ENCODE peak calls at places on chromosomes 11 and 22, in five cellular contexts. One of them, this sample, is unnamed.

GRCh38 chr11:68269414-68270081 is 2.2 kb downstream of the C11orf24 start:
- DNase-seq in HepG2: peak
- DNase-seq in HCT116: no peak
- DNase-seq in hepatocyte: peak
- DNase-seq in neural progenitor cell: no peak
- DNase-seq in this sample: no peak

GRCh38 chr22:32327596-32328171 is 30.0 kb upstream of the RFPL3 start:
- DNase-seq in HCT116: no peak
- DNase-seq in neural progenitor cell: no peak
- DNase-seq in hepatocyte: no peak
- DNase-seq in HepG2: no peak
- DNase-seq in this sample: no peak

GRCh38 chr22:46501701-46502100 is 35.7 kb downstream of the CELSR1 start:
- DNase-seq in HCT116: no peak
- DNase-seq in neural progenitor cell: no peak
- DNase-seq in HepG2: no peak
- DNase-seq in hepatocyte: no peak
- DNase-seq in this sample: no peak

GRCh38 chr22:40004836-40005235 is 10.1 kb downstream of the FAM83F start:
- DNase-seq in neural progenitor cell: no peak
- DNase-seq in HCT116: no peak
- DNase-seq in hepatocyte: no peak
- DNase-seq in HepG2: no peak
- DNase-seq in this sample: no peak

GRCh38 chr11:8382436-8383053 is 118.9 kb upstream of the LMO1 start:
- DNase-seq in HepG2: no peak
- DNase-seq in neural progenitor cell: no peak
- DNase-seq in HCT116: no peak
- DNase-seq in hepatocyte: peak
- DNase-seq in this sample: no peak

GRCh38 chr11:19553683-19554333 is 158.8 kb upstream of the NAV2 start:
- DNase-seq in neural progenitor cell: peak
- DNase-seq in HCT116: peak
- DNase-seq in hepatocyte: peak
- DNase-seq in HepG2: peak
- DNase-seq in this sample: peak

GRCh38 chr11:17588166-17588565 is 41.1 kb downstream of the OTOG start:
- DNase-seq in HepG2: no peak
- DNase-seq in hepatocyte: no peak
- DNase-seq in HCT116: no peak
- DNase-seq in neural progenitor cell: no peak
- DNase-seq in this sample: no peak

GRCh38 chr11:104609297-104609696 is 289.0 kb downstream of the CASP12 start:
- DNase-seq in neural progenitor cell: peak
- DNase-seq in hepatocyte: peak
- DNase-seq in HepG2: peak
- DNase-seq in HCT116: peak
- DNase-seq in this sample: peak

GRCh38 chr11:110828086-110828485 is 115.8 kb upstream of the ARHGAP20 start:
- DNase-seq in HepG2: no peak
- DNase-seq in hepatocyte: no peak
- DNase-seq in neural progenitor cell: no peak
- DNase-seq in HCT116: no peak
- DNase-seq in this sample: no peak

GRCh38 chr11:44303401-44303938 is 6.5 kb downstream of the ALX4 start:
- DNase-seq in neural progenitor cell: no peak
- DNase-seq in HCT116: no peak
- DNase-seq in HepG2: no peak
- DNase-seq in hepatocyte: no peak
- DNase-seq in this sample: no peak
- TF ChIP-seq EZH2 in neural progenitor cell: peak
- TF ChIP-seq EZH2 in HCT116: no peak
- TF ChIP-seq EZH2 in HepG2: no peak
- TF ChIP-seq EZH2 in hepatocyte: no peak
- TF ChIP-seq EZH2 in this sample: no peak

DNA sequence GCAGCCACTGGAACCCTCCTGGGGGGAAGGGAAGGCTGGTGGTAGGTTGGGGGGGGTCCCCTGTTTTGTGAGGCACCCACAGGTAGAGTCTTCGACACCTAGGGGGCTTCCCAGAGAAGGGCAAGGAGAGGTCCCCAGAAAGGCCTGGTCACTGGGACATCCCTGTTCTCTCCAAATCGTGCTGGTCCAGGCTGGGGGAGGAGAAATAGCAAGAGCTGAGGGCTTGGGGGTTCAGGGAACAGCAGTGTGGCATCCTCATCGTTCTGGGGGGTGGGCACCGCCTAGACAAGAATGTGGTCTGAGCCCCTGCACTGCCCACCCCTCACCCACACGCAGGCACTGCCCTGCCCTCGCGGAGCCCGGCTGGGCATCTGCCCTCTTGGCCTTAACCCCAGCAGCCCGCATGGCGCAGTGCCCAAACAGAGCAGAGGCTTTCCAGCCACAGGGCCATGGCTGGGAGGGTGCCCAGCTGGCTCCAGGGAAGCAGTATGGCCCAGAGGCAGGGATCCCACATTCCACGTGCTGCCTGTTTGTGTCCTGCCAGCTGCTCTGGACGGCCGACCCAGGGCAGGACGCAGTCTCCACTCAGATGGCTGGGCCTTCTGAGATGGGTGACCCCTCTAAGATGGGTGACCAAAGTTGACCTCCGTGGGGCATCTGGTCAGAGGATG is 14.5 kb downstream of the SCARF2 start:
- DNase-seq in HepG2: no peak
- DNase-seq in hepatocyte: peak
- DNase-seq in HCT116: no peak
- DNase-seq in neural progenitor cell: no peak
- DNase-seq in this sample: no peak
- TF ChIP-seq EZH2 in HepG2: no peak
- TF ChIP-seq EZH2 in hepatocyte: no peak
- TF ChIP-seq EZH2 in HCT116: no peak
- TF ChIP-seq EZH2 in neural progenitor cell: no peak
- TF ChIP-seq EZH2 in this sample: no peak

DNA sequence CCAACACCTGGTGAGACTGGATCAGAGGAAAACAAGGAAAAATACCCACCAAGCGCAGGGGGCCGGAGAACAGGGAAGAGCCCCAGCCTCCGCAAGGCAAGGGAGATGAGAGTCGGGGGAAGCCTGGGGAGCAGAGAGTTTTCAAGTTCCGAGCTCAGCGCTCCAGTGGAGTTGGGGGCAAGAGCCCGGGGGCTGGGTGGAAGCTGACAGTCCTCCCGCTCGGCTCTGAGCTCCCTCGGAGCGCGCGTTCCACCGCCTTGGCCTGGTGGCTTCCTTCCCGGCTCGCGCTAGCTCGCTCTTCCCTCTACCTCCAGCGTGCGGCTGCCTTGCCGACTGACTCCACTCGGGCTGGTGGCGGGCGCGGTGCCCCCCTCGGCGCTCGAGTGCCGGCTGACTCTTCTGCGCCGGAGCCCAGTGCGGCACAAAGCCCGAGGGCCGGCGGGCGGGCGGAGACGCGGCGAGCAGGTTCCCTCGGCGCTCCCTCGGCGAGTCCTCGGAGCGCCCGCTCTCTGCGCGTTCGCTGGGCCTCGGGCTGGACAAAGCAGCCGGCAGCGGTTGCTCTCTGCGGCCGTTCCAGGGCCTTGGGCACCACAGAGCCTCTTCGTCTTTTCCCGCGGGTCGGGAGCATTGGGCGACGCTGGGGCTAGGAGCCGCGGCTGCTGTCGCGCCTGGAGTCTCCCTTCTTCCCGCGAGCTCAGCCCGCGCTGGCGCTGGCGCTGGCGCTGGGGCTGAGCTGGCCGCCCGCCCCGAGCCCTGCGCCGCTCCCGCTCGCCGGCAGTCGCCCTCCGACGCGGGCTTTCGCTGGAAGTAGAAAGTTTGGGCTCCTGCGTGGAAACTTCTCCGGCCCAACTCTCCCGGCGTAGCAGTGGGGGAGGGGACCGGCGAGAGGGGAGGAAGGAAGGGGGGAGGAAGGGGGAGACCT is 1.0 kb downstream of the PAX6 start:
- DNase-seq in HepG2: no peak
- DNase-seq in HCT116: no peak
- DNase-seq in hepatocyte: peak
- DNase-seq in neural progenitor cell: peak
- DNase-seq in this sample: peak
- TF ChIP-seq EZH2 in HepG2: peak
- TF ChIP-seq EZH2 in HCT116: no peak
- TF ChIP-seq EZH2 in hepatocyte: peak
- TF ChIP-seq EZH2 in neural progenitor cell: peak
- TF ChIP-seq EZH2 in this sample: no peak

DNA sequence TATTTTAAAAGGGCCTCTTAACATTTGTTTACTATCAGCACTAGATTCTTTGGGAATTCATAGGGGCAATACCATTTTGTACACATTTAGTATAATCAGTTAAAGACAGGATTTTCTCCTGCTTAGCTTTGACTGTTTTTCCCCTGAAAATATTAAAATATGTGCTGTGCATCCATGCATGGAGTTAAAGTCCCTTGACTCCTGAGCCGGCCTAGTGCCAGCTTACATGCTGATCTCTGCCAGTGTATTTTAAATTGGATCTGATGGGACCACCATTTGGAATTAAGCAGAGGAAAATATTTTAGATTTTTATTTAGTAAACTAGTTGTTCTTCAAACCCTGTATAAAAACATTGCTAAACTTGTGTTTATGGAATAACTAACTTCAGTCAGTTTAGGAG is 161.4 kb downstream of the METTL15 start:
- DNase-seq in HepG2: no peak
- DNase-seq in HCT116: no peak
- DNase-seq in hepatocyte: no peak
- DNase-seq in neural progenitor cell: no peak
- DNase-seq in this sample: no peak
- TF ChIP-seq EZH2 in HepG2: no peak
- TF ChIP-seq EZH2 in HCT116: no peak
- TF ChIP-seq EZH2 in hepatocyte: no peak
- TF ChIP-seq EZH2 in neural progenitor cell: no peak
- TF ChIP-seq EZH2 in this sample: no peak

GRCh38 chr11:101584129-101584515 is 315 bp upstream of the TRPC6 start:
- DNase-seq in hepatocyte: no peak
- DNase-seq in HCT116: no peak
- DNase-seq in neural progenitor cell: no peak
- DNase-seq in HepG2: no peak
- DNase-seq in this sample: no peak

GRCh38 chr11:101586965-101587364 is 3.2 kb upstream of the TRPC6 start:
- DNase-seq in HepG2: no peak
- DNase-seq in neural progenitor cell: no peak
- DNase-seq in HCT116: no peak
- DNase-seq in hepatocyte: no peak
- DNase-seq in this sample: no peak

GRCh38 chr11:101583180-101584128 is at the start of gene TRPC6:
- DNase-seq in neural progenitor cell: peak
- DNase-seq in hepatocyte: peak
- DNase-seq in HepG2: no peak
- DNase-seq in HCT116: no peak
- DNase-seq in this sample: no peak

GRCh38 chr11:101584651-101585050 is 844 bp upstream of the TRPC6 start:
- DNase-seq in HepG2: no peak
- DNase-seq in HCT116: no peak
- DNase-seq in neural progenitor cell: peak
- DNase-seq in hepatocyte: no peak
- DNase-seq in this sample: no peak

DNA sequence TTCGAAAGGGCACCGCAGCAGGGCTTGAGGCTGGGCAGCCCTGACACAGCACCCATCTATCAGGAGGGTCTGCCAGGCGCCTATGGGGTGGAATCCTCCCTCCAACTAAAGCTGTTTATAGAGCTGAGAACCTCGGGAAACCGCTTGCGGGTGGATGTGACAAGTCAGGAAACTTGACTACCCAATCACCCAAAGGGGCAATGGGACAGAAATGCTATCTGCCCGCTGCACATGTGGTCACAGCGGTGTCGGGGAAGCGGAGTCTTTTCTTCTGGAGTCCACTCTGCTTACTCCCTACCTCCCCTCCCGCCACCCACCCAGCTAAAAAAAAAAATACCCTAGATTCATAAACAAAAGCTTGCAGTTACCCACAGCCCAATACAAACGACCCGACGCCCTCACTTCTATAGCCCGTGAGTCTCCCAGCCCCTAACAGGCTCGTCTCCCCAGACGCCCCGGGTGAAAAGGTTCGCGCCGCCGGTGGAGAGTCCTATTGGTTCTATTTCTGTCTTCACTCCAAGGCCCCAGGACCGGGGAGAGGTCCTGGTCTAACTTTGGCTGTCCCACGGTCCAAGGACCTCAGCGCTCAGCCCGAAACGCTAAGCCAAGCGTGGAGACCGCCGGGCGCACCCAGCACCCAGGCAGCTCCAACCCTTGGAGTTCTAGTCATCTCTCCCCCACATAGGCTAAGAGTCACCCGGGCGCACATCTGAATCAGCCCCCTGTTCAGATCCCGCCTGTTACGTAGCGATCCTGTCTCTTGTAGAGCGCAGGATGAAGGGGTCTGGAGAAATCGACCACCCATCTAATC is 1.4 kb downstream of the TRPC6 start:
- DNase-seq in HepG2: no peak
- DNase-seq in neural progenitor cell: peak
- DNase-seq in hepatocyte: peak
- DNase-seq in HCT116: no peak
- DNase-seq in this sample: no peak
- TF ChIP-seq EZH2 in HepG2: no peak
- TF ChIP-seq EZH2 in neural progenitor cell: peak
- TF ChIP-seq EZH2 in hepatocyte: peak
- TF ChIP-seq EZH2 in HCT116: no peak
- TF ChIP-seq EZH2 in this sample: no peak

DNA sequence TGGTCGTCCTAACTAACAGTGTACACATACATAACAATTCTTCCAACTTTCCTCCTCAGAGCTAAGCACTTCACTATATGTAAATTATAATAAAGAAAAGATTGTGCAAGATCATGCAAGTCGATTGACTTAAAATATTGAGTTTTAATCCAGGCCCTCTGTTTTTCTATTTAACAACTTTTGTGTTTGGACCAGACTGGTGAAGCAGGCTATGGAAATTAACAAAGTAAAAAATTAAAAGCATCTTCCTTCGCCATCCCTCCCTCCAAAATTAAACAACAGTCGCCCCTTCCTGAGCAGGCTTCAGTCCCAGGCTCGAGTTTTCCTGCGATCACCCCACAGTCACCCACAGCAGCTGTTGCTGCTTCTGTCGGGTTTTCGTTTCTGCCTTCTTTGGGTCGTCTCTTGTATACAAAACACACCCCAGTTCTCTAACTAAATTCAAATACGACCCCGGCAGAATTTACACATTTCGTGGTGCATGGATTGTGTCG is 4.7 kb downstream of the ALX4 start:
- DNase-seq in HCT116: no peak
- DNase-seq in neural progenitor cell: no peak
- DNase-seq in hepatocyte: no peak
- DNase-seq in HepG2: no peak
- DNase-seq in this sample: no peak
- TF ChIP-seq EZH2 in HCT116: no peak
- TF ChIP-seq EZH2 in neural progenitor cell: peak
- TF ChIP-seq EZH2 in hepatocyte: peak
- TF ChIP-seq EZH2 in HepG2: peak
- TF ChIP-seq EZH2 in this sample: no peak